ENCODE peak calls at places on chromosomes 2 and 18, in four cellular contexts. E is neuronal stem cell, Y is SK-N-MC, U is astrocyte. Z is an unnamed sample. For H3K36me3, the result is how much of the 10 kb centered on the place peaks cover.

GRCh38 chr2:149800624-149801220 is 213.1 kb upstream of the MMADHC start:
- DNase-seq in E (peak), Y (no peak), U (no peak), Z (no peak)

GRCh38 chr2:84636080-84636971 is 120.0 kb downstream of the DNAH6 start:
- DNase-seq in E (no peak), Y (no peak), U (no peak), Z (no peak)

GRCh38 chr2:17614174-17614573 is 73.7 kb downstream of the VSNL1 start:
- DNase-seq in E (no peak), Y (no peak), U (no peak), Z (no peak)

GRCh38 chr2:43124667-43125057 is 101.7 kb downstream of the ZFP36L2 start:
- DNase-seq in E (no peak), Y (no peak), U (no peak), Z (no peak)

GRCh38 chr2:19059076-19059475 is 299.3 kb downstream of the OSR1 start:
- DNase-seq in E (no peak), Y (no peak), U (no peak), Z (no peak)

GRCh38 chr2:159846564-159846963 is 48.6 kb upstream of the CD302 start:
- DNase-seq in E (no peak), Y (no peak), U (no peak), Z (no peak)

GRCh38 chr2:44087037-44087713 is 81.5 kb upstream of the PPM1B start:
- DNase-seq in E (peak), Y (no peak), U (peak), Z (peak)

GRCh38 chr18:47249602-47250001 is 1.9 kb downstream of the SKOR2 start:
- DNase-seq in E (no peak), Y (no peak), U (no peak), Z (no peak)

GRCh38 chr2:224883700-224884099 is 158.6 kb downstream of the DOCK10 start:
- DNase-seq in E (no peak), Y (no peak), U (no peak), Z (no peak)
- H3K36me3 ChIP-seq in E (under half), Y (under half), U (under half), Z (under half)

DNA sequence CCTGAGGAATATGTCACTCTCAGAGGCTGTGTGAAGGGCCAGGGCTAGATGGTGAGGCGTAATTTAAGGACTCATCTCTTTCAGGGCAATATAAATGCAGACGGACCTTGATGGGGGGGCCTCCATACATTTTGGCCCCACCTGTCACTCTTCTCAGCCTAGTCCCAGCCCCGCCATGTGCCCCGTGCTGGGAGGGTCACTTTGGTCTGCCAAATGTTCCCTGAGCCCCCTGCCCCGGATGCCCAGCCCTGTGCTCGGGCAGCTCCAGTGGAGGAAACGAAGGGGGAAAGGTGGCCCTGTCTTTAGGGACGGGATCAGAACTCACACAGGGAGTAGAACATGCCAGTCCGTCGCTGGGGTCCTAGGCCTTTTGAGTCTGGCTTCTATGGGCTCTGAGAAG is 168.6 kb downstream of the KLHL29 start:
- DNase-seq in E (no peak), Y (no peak), U (no peak), Z (no peak)
- H3K9ac ChIP-seq in E (no peak), Y (no peak), U (no peak), Z (peak)

DNA sequence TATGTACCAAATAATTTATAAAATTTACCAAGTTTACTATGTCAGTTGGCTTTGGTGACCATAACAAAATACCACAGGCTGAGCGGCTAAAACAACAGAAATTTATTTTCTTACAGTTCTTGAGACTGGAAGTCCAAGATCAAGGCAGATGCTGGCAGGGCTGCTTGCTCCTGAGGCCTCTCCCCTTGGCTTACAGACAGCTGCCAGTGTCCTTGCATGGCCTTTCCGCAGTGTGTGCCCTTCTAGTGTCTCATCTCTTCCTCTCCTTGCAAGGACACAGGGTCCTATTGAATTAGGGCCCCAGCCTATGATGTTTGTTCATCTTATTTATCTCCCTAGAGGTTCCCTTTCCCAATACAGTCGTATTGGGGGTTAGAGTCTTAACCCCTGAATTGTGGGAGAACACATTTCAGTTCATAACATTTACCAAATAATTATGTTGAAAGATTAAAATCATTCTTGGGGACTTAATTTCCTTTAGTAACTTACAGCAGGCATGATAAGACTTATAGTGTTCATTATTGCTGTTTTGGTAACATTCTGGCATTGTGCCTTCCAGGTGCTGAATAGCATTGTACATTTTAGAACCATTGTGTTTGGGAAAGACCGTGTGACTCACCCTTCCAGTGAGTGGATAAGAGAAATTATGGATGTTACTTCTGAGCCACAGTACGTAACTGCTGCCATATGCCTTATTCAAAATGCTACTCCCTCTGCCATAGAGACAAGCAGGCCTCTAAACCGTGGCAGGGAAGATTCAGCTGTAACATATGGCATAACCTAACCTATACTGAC is 317.5 kb downstream of the TMX3 start:
- DNase-seq in E (no peak), Y (no peak), U (peak), Z (no peak)
- H3K36me3 ChIP-seq in E (under half), Y (under half), U (under half), Z (under half)

GRCh38 chr2:165793779-165794519 is at the start of gene GALNT3:
- DNase-seq in E (peak), Y (no peak), U (no peak), Z (peak)
- H3K9ac ChIP-seq in E (peak), Y (no peak), U (peak), Z (no peak)

GRCh38 chr18:41989508-41989907 is 34.5 kb downstream of the PIK3C3 start:
- DNase-seq in E (no peak), Y (no peak), U (no peak), Z (no peak)

GRCh38 chr18:41992066-41992465 is 37.0 kb downstream of the PIK3C3 start:
- DNase-seq in E (no peak), Y (no peak), U (peak), Z (no peak)

GRCh38 chr18:41996020-41996419 is 41.0 kb downstream of the PIK3C3 start:
- DNase-seq in E (no peak), Y (no peak), U (no peak), Z (no peak)

GRCh38 chr18:41993151-41993550 is 38.1 kb downstream of the PIK3C3 start:
- DNase-seq in E (no peak), Y (no peak), U (no peak), Z (peak)

DNA sequence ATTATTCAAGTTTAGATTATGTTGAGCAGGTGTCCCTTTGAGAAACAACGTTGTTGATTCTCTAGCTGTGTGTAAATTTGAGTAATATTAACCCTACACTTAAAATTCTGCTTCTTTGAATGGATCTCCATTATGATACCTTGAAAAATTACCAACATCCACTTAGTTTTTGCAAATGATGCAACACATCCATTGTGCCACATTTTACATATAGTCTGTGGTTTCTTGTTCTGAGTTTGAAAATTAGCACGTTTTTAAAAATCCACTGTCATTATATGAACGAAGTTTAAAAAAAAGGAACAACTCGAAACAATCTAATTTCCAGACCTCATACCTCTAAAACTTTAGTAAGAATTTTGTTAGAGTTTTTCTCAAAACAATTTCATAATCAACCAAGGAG is 37.7 kb downstream of the PIK3C3 start:
- DNase-seq in E (no peak), Y (no peak), U (no peak), Z (no peak)
- H3K36me3 ChIP-seq in E (half or more), Y (under half), U (under half), Z (half or more)

DNA sequence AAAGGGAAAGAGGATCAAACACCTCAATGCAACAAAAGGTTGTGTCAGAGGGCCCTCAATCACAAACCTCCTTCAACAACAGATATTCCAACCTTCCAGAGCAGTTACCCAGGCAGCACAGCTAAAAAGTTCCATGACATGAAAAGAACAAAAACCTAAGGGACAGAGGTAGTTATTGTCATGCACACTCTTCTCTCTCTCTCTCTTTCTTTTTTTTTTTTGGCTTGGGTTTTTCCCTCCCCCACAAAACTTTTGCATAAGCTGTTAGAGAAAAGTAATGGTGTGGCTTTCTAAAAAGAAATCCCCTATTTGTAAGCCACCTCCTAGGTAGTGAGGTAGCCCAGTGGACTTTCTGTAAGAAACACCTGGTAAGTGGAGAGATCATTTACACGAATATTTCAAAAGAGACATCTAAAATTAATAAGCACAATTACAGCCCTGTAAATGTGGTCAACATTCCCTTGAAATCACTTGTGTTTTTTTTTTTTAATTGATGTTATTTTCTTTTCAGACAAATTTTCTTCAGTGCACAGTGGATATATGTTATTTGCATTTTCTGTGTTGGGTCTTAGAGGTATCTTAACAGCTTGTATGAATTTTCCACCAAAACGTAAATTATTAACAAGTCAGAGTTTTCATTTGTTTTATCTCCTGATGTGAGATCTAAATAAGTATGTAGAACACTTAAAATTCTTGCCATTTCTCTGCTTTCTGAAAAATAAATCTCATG is 48.4 kb downstream of the ZEB2 start:
- DNase-seq in E (no peak), Y (no peak), U (no peak), Z (no peak)
- H3K9ac ChIP-seq in E (no peak), Y (peak), U (no peak), Z (no peak)

DNA sequence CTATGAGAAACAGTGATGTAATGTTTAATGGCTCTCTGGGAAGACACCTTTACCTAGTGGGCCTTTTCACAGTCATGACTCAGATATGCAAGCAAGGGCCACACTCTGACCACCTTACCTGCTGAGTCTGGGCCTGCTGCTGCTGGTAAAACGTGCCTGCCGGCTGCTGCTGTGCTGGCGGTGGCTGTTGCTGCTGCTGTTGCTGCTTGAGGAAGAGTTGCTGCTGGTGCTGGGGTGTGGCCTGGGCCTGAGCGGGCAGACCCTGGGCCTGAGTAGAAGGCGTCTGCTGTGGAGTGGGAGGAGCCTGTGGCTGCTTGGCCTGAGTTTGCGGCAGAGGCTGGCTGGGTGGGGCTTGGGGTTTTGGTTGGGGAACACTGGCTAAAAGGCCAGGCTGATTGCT is 81.6 kb upstream of the NFU1 start:
- DNase-seq in E (no peak), Y (no peak), U (no peak), Z (no peak)
- H3K36me3 ChIP-seq in E (half or more), Y (under half), U (half or more), Z (half or more)

Z was measured in adipocyte.